ENCODE peak calls at places on chromosomes 6 and 20, in four cellular contexts. J is iris pigment epithelial cell, D is memory B cell, I is NCI-H1417 treated with DMSO at 0.1 percent for 48 hours. G is an unnamed sample.

GRCh38 chr6:10463491-10464481 is 48.9 kb upstream of the TFAP2A start:
- DNase-seq in J (no peak), D (no peak), I (no peak), G (no peak)

GRCh38 chr20:32241807-32242206 is 34.1 kb downstream of the POFUT1 start:
- DNase-seq in D (no peak), I (no peak), J (no peak), G (no peak)

GRCh38 chr6:49454787-49455709 is 8.0 kb downstream of the MMUT start:
- DNase-seq in D (no peak), J (no peak), I (no peak), G (no peak)

GRCh38 chr20:64137598-64138031 is 26.6 kb upstream of the MYT1 start:
- DNase-seq in I (no peak), J (no peak), D (no peak), G (no peak)

GRCh38 chr20:19926581-19926980 is 90.6 kb upstream of the NAA20 start:
- DNase-seq in J (no peak), D (no peak), I (no peak), G (no peak)

GRCh38 chr6:13485303-13485702 is 2.1 kb downstream of the GFOD1 start:
- DNase-seq in J (no peak), D (no peak), I (no peak), G (no peak)

GRCh38 chr20:10228330-10228729 is 9.7 kb downstream of the SNAP25 start:
- DNase-seq in I (peak; percentile 65), J (no peak), D (no peak), G (no peak)

GRCh38 chr20:21981607-21982344 is 276.3 kb downstream of the PAX1 start:
- DNase-seq in I (no peak), J (no peak), D (no peak), G (no peak)

GRCh38 chr6:138622967-138623366 is 123.7 kb upstream of the NHSL1 start:
- DNase-seq in I (no peak), D (no peak), J (no peak), G (no peak)